ENCODE peak calls at places on chromosomes 3 and 15, in six cellular contexts. R is dorsolateral prefrontal cortex, V is GM06990, D is Caco-2, B is brain microvascular endothelial cell, W is A673. P is an unnamed sample.

GRCh38 chr3:52393131-52393807 is 51.6 kb downstream of the SEMA3G start:
- DNase-seq in R (no peak), V (no peak), D (no peak), B (no peak), W (no peak), P (no peak)

GRCh38 chr3:151599103-151599672 is 134.5 kb upstream of the AADACL2 start:
- DNase-seq in R (no peak), V (no peak), D (peak; percentile 37), B (no peak), W (no peak), P (no peak)

GRCh38 chr3:6770376-6770648 is 90.6 kb upstream of the GRM7 start:
- DNase-seq in R (no peak), V (no peak), D (no peak), B (no peak), W (no peak), P (no peak)

GRCh38 chr15:89812126-89812846 is 2.4 kb downstream of the ANPEP start:
- DNase-seq in R (no peak), V (no peak), D (no peak), B (no peak), W (no peak), P (no peak)

GRCh38 chr3:127694467-127695215 is 21.9 kb downstream of the ABTB1 start:
- DNase-seq in R (no peak), V (no peak), D (no peak), B (no peak), W (peak; percentile 54), P (no peak)

GRCh38 chr15:74140445-74140761 is 10.0 kb downstream of the ISLR2 start:
- DNase-seq in R (no peak), V (no peak), D (no peak), B (no peak), W (no peak), P (no peak)

GRCh38 chr3:182241777-182242556 is 530.2 kb downstream of the SOX2 start:
- DNase-seq in R (peak; percentile 48), V (no peak), D (no peak), B (no peak), W (no peak), P (no peak)

GRCh38 chr3:121748638-121749275 is 784 bp downstream of the GOLGB1 start:
- DNase-seq in R (no peak), V (no peak), D (peak; percentile 71), B (peak; percentile 6), W (no peak), P (no peak)

GRCh38 chr3:4802903-4803302 is 176.3 kb upstream of the BHLHE40 start:
- DNase-seq in R (no peak), V (no peak), D (no peak), B (no peak), W (no peak), P (no peak)

GRCh38 chr3:16917256-16917935 is 32.6 kb downstream of the PLCL2 start:
- DNase-seq in R (no peak), V (no peak), D (no peak), B (peak; percentile 52), W (no peak), P (no peak)

GRCh38 chr3:51686512-51687215 is 15.6 kb downstream of the TEX264 start:
- DNase-seq in R (no peak), V (peak; percentile 75), D (no peak), B (no peak), W (no peak), P (peak; percentile 59)

GRCh38 chr3:111967651-111968274 is 11.1 kb upstream of the ABHD10 start:
- DNase-seq in R (peak; percentile 82), V (peak; percentile 31), D (peak; percentile 80), B (peak; percentile 84), W (peak; percentile 83), P (peak; percentile 53)

GRCh38 chr15:89680282-89680873 is 1.2 kb upstream of the PLIN1 start:
- DNase-seq in R (no peak), V (no peak), D (no peak), B (no peak), W (no peak), P (no peak)

GRCh38 chr15:43268111-43269105 is 1.7 kb upstream of the TGM5 start:
- DNase-seq in R (no peak), V (no peak), D (no peak), B (no peak), W (peak; percentile 39), P (peak; percentile 52)

GRCh38 chr3:106759686-106760085 is 617.6 kb upstream of the CCDC54 start:
- DNase-seq in R (no peak), V (no peak), D (no peak), B (no peak), W (no peak), P (no peak)

GRCh38 chr3:171453175-171453868 is 6.9 kb downstream of the TNIK start:
- DNase-seq in R (no peak), V (no peak), D (no peak), B (no peak), W (peak; percentile 11), P (no peak)
- TF ChIP-seq CTCF in R (peak; percentile 30), V (peak; percentile 37), D (no peak), B (peak; percentile 67), W (peak; percentile 58), P (no peak)

DNA sequence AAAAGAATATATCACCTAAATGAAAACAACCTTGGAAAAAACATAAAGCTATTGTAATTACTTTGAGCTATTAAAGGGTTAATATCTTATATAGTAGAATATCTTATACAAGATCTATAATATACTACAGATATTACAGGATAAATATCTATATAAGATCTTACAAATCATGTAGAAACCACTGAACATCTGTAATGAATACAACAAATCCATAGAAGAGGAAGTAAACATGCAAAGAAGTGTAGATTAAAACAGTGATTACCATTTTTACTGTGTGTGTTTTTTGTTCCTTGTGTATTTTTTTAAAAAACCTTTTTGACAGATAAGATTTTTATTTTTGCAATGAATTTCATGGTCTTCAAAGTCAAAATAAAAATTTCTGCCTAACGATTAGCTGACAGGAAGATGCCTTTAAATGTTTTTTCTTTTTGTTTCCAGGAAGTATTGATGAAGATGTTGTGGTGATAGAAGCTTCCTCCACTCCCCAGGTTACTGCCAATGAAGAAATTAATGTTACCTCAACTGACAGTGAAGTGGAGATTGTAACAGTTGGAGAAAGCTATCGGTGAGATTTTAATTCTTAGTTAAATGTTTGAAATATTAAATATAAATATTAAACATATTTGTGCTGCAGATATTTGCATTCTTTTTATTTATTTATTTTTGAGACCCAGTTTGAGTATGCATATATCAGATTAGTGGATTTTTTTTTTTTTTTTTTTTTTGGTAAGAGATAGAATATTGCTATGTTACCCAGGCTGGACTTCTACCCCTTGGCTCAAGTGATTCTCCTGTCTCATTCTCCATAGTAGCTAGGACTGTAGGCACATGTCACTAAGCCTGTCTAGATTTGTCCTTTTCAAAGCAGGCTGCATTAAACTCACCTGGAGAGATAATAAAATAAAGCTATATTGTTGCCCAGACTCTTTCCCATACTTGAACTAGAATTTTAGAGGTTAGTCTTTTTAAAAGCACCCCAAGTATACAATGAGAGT is 52.8 kb upstream of the CCNB2 start:
- DNase-seq in R (no peak), V (peak; percentile 28), D (no peak), B (no peak), W (no peak), P (no peak)
- TF ChIP-seq CTCF in R (no peak), V (no peak), D (no peak), B (no peak), W (no peak), P (no peak)

DNA sequence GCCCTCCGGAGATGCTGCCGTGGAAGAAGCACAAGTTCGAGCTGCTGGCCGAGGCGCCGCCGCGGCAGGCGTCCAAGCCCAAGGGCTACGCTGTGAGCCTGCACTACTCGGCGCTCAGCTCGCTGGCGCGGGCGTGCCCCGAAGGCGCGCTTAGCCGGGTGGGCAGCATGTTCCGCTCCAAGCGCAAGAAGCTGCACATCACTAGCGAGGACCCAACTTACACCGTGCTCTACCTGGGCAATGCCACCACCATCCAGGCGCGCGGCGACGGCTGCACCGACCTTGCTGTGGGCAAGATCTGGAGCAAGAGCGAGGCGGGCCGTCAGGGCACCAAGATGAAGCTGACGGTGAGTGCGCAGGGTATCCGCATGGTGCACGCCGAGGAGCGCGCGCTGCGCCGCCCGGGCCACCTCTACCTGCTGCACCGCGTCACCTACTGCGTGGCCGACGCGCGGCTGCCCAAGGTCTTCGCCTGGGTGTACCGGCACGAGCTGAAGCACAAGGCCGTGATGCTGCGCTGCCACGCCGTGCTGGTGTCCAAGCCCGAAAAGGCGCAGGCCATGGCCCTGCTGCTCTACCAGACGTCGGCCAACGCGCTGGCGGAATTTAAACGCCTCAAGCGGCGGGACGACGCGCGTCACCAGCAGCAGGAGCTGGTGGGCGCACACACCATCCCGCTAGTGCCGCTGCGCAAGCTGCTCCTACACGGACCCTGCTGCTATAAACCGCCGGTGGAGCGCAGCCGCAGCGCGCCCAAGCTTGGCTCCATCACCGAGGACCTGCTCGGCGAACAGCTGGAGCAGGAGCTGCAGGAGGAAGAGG is 1.3 kb downstream of the FAM43A start:
- DNase-seq in R (no peak), V (peak; percentile 73), D (no peak), B (no peak), W (peak; percentile 80), P (peak; percentile 48)
- TF ChIP-seq CTCF in R (no peak), V (no peak), D (no peak), B (no peak), W (no peak), P (no peak)

DNA sequence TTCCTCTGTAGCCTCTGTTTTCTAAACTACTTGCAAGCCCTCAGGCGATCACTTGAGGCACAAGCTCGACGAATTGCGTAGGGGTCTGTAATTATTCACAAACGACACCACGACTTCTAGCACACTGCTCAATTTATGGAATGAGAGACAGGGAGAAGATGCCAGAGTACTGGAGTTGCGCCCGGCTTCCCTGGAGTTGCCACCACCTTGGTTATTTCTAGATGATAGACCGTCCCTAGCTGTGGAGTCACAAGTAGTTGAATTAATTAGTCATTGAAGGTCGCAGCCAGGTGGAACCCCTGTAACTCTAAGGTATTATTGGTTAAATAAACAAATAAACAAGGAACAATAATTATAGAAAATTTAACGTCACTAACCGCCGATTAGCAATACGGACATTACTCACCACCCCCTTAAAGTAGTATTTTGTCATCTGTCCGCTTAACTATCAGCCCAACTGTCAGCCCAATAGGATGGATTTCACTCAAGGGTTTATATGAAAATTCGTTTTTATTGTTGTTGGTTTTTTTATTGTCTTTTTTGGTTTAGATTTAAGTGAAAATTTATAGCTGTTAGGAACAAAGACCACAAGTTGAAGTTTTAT is 875 bp upstream of the AZI2 start:
- DNase-seq in R (no peak), V (no peak), D (no peak), B (peak; percentile 5), W (no peak), P (no peak)
- TF ChIP-seq CTCF in R (no peak), V (no peak), D (no peak), B (no peak), W (no peak), P (no peak)

DNA sequence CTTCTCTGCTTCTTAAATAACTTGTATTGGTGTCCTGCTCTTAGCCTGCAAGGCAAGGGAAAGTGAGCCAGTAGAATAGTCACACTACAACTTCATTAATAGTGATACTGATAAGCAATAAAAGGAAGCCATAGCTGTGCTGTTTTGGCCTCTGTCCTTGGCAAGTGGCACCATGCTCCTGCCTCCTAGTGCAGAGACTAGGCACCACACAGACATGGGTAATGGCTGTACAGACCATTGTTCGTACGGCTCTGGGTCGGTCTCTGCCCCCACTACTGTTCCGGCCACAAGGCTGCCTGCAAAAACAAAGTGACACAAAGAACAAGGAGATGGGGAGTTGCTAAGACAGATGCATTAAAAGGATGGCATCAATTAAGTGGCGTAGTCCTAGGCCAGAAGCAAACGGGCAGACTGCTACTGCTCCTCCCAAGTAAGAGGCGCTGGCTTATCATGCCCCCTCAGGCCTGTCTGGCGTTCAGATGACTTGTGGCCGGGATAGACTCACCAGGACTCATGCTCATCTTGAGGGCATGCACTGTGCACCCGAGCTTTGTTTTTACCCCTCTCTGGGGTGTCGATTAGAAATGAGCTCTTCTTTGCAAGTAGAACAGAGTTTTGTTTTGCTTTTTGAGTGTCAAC is 75.6 kb downstream of the TRAK1 start:
- DNase-seq in R (no peak), V (no peak), D (no peak), B (no peak), W (no peak), P (no peak)
- TF ChIP-seq CTCF in R (no peak), V (no peak), D (no peak), B (no peak), W (no peak), P (no peak)

P was measured in GM20000.